ENCODE peak calls at places on chromosomes 4 and X, in five cellular contexts. Y is tibial artery, T is hepatocyte, D is neural progenitor cell, K is upper lobe of left lung. N is an unnamed sample.

GRCh38 chr4:7200801-7201200 is 8.5 kb downstream of the SORCS2 start:
- DNase-seq in Y (peak), T (no peak), D (no peak), K (peak), N (no peak)

GRCh38 chr4:148445071-148445902 is 3.1 kb upstream of the NR3C2 start:
- DNase-seq in Y (peak), T (peak), D (peak), K (peak), N (peak)

GRCh38 chr4:52588771-52589591 is 70.1 kb downstream of the USP46 start:
- DNase-seq in Y (no peak), T (no peak), D (no peak), K (no peak), N (no peak)

GRCh38 chrX:80285131-80285773 is 135.0 kb upstream of the TENT5D start:
- DNase-seq in Y (no peak), T (peak), D (peak), K (no peak), N (no peak)

GRCh38 chr4:7461171-7461570 is 26.4 kb upstream of the PSAPL1 start:
- DNase-seq in Y (no peak), T (no peak), D (peak), K (no peak), N (no peak)

GRCh38 chr4:26791346-26791745 is 69.3 kb upstream of the STIM2 start:
- DNase-seq in Y (no peak), T (no peak), D (no peak), K (no peak), N (no peak)

GRCh38 chr4:54998991-54999390 is 126.4 kb downstream of the KDR start:
- DNase-seq in Y (no peak), T (peak), D (peak), K (no peak), N (no peak)

GRCh38 chrX:16144420-16144819 is 21.1 kb downstream of the GRPR start:
- DNase-seq in Y (no peak), T (no peak), D (no peak), K (no peak), N (no peak)

GRCh38 chrX:48890934-48891401 is 6.6 kb downstream of the TIMM17B start:
- DNase-seq in Y (no peak), T (peak), D (peak), K (peak), N (no peak)

GRCh38 chr4:169066934-169067333 is 56.9 kb upstream of the CBR4 start:
- DNase-seq in Y (no peak), T (no peak), D (no peak), K (no peak), N (no peak)

GRCh38 chrX:71953946-71954345 is 43.3 kb downstream of the NHSL2 start:
- DNase-seq in Y (no peak), T (no peak), D (no peak), K (no peak), N (no peak)
- H3K27ac ChIP-seq in Y (no peak), T (peak), D (no peak), K (no peak), N (no peak)

DNA sequence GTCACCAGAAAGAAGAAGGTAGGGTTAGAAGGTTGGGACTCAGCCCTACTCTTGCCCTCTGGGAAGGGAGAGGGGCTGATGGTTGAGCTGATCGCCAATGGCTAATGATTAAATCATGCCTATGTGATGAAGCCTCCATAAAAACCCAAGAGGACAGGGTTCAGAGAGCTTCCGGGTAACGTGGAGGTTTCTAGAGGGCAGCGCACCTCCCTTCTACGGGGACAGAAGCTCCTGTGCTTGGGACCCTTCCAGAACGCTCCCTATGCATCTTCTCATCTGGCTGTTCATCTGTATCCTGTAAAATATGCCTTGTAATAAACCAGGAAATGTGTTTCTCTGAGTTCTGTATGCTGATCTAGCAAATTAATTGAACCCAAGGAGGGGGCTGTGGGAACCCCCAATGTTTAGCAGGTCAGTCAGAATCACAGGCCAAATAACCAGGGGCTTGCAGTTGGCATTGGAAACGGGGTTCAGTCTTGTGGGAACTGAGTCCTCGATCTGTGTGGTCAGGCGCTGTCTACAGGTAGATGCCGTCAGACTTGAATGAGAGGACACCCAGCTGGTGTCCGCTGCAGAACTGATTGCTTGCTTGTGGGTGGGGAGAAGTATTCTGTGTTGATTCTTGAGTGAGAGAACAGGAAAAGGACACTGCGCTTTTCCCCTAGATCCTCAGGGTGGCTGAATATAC is 29.4 kb downstream of the HTT-AS start:
- DNase-seq in Y (no peak), T (no peak), D (no peak), K (no peak), N (no peak)
- H3K27ac ChIP-seq in Y (no peak), T (no peak), D (no peak), K (no peak), N (no peak)

GRCh38 chr4:183180621-183181020 is 81.6 kb downstream of the WWC2 start:
- DNase-seq in Y (no peak), T (no peak), D (no peak), K (no peak), N (no peak)

GRCh38 chr4:183178201-183178600 is 79.1 kb downstream of the WWC2 start:
- DNase-seq in Y (no peak), T (no peak), D (no peak), K (no peak), N (no peak)

GRCh38 chr4:183182873-183183725 is 84.0 kb downstream of the WWC2 start:
- DNase-seq in Y (peak), T (peak), D (peak), K (peak), N (no peak)

GRCh38 chr4:183180096-183180495 is 81.0 kb downstream of the WWC2 start:
- DNase-seq in Y (no peak), T (no peak), D (no peak), K (no peak), N (no peak)

GRCh38 chr4:183181081-183181480 is 82.0 kb downstream of the WWC2 start:
- DNase-seq in Y (no peak), T (no peak), D (no peak), K (peak), N (no peak)
- H3K27ac ChIP-seq in Y (no peak), T (no peak), D (no peak), K (no peak), N (no peak)

GRCh38 chrX:75118296-75118695 is 37.8 kb downstream of the ABCB7 start:
- DNase-seq in Y (no peak), T (no peak), D (no peak), K (no peak), N (no peak)

GRCh38 chrX:75114638-75115037 is 41.4 kb downstream of the ABCB7 start:
- DNase-seq in Y (no peak), T (no peak), D (no peak), K (no peak), N (no peak)

GRCh38 chrX:75113664-75114063 is 42.4 kb downstream of the ABCB7 start:
- DNase-seq in Y (no peak), T (no peak), D (no peak), K (no peak), N (no peak)

GRCh38 chrX:75115707-75116413 is 40.2 kb downstream of the ABCB7 start:
- DNase-seq in Y (no peak), T (no peak), D (no peak), K (no peak), N (no peak)
- H3K27ac ChIP-seq in Y (no peak), T (no peak), D (no peak), K (no peak), N (no peak)

GRCh38 chr4:85498068-85498733 is 23.3 kb downstream of the ARHGAP24 start:
- DNase-seq in Y (peak), T (no peak), D (no peak), K (peak), N (no peak)
- H3K27ac ChIP-seq in Y (no peak), T (peak), D (no peak), K (peak), N (no peak)

DNA sequence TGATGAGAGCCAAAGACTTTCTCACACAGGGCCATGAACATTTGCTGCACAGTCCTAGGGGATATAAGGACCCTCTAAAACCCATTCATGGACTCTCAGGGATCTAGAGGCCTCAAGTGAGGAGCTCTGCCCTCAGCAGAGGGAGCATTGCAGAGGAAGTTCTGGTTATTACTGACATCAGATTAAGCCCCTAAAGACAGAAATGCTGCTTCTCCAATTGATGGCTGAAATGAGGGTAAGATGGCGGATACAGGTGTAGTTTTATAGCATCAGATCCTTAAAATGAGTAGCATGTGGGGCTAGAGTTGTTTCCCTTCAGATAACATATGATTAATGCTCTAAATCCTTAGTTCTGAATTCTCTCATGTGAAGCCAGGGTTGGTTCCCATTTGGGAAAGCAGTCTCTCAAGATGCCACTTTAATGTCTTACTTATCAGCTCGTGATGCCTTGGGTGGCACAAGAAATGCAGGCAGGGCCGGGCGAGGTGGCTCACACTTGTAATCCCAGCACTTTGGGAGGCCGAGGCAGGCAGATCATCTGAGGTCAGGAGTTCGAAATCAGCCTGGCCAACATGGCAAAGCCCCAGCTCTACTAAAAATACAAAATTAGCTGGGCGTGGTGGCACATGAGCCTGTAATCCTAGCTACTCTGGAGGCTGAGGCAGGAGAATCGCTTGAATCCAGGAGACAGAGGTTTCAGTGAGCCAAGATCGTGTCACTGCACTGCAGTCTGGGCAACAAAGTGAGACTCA is 7.9 kb downstream of the RHOH start:
- DNase-seq in Y (no peak), T (no peak), D (no peak), K (no peak), N (no peak)
- H3K27ac ChIP-seq in Y (no peak), T (no peak), D (no peak), K (peak), N (no peak)